ENCODE peak calls at places on chromosomes 13 and 19, in nine cellular contexts. One of them, this sample, is unnamed.

GRCh38 chr19:17159466-17160393 is 55.4 kb upstream of the USE1 start:
- DNase-seq in HFFc6: peak; percentile 7
- DNase-seq in HT-29: no peak
- DNase-seq in stimulated activated CD8-positive, alpha-beta memory T cell treated with anti-CD3 and anti-CD28 coated beads, Interleukin-7, amount 100 ng/mL, for 4 hours: no peak
- DNase-seq in H9: peak; percentile 91
- DNase-seq in CD4-positive, alpha-beta memory T cell: no peak
- DNase-seq in WTC11: peak; percentile 59
- DNase-seq in progenitor cell of endocrine pancreas: no peak
- DNase-seq in IMR-90: peak; percentile 6
- DNase-seq in this sample: peak; percentile 78

GRCh38 chr19:6458695-6459355 is 767 bp downstream of the SLC25A23 start:
- DNase-seq in HFFc6: no peak
- DNase-seq in HT-29: peak; percentile 10
- DNase-seq in stimulated activated CD8-positive, alpha-beta memory T cell treated with anti-CD3 and anti-CD28 coated beads, Interleukin-7, amount 100 ng/mL, for 4 hours: no peak
- DNase-seq in H9: no peak
- DNase-seq in CD4-positive, alpha-beta memory T cell: no peak
- DNase-seq in WTC11: peak; percentile 21
- DNase-seq in progenitor cell of endocrine pancreas: no peak
- DNase-seq in IMR-90: no peak
- DNase-seq in this sample: peak; percentile 51

GRCh38 chr19:48895226-48895625 is 3.3 kb downstream of the TULP2 start:
- DNase-seq in HFFc6: no peak
- DNase-seq in HT-29: no peak
- DNase-seq in stimulated activated CD8-positive, alpha-beta memory T cell treated with anti-CD3 and anti-CD28 coated beads, Interleukin-7, amount 100 ng/mL, for 4 hours: no peak
- DNase-seq in H9: no peak
- DNase-seq in CD4-positive, alpha-beta memory T cell: no peak
- DNase-seq in WTC11: no peak
- DNase-seq in progenitor cell of endocrine pancreas: no peak
- DNase-seq in IMR-90: no peak
- DNase-seq in this sample: no peak

GRCh38 chr13:47220453-47221150 is 323.7 kb upstream of the HTR2A start:
- DNase-seq in HFFc6: no peak
- DNase-seq in HT-29: no peak
- DNase-seq in stimulated activated CD8-positive, alpha-beta memory T cell treated with anti-CD3 and anti-CD28 coated beads, Interleukin-7, amount 100 ng/mL, for 4 hours: no peak
- DNase-seq in H9: peak; percentile 31
- DNase-seq in CD4-positive, alpha-beta memory T cell: no peak
- DNase-seq in WTC11: no peak
- DNase-seq in progenitor cell of endocrine pancreas: no peak
- DNase-seq in IMR-90: peak; percentile 23
- DNase-seq in this sample: no peak

GRCh38 chr19:41998246-41999020 is 4.4 kb upstream of the ATP1A3 start:
- DNase-seq in HFFc6: no peak
- DNase-seq in HT-29: no peak
- DNase-seq in stimulated activated CD8-positive, alpha-beta memory T cell treated with anti-CD3 and anti-CD28 coated beads, Interleukin-7, amount 100 ng/mL, for 4 hours: no peak
- DNase-seq in H9: peak; percentile 75
- DNase-seq in CD4-positive, alpha-beta memory T cell: no peak
- DNase-seq in WTC11: peak; percentile 80
- DNase-seq in progenitor cell of endocrine pancreas: peak; percentile 56
- DNase-seq in IMR-90: peak; percentile 39
- DNase-seq in this sample: peak; percentile 86

GRCh38 chr13:75738841-75739240 is 102.7 kb downstream of the LMO7 start:
- DNase-seq in HFFc6: no peak
- DNase-seq in HT-29: no peak
- DNase-seq in stimulated activated CD8-positive, alpha-beta memory T cell treated with anti-CD3 and anti-CD28 coated beads, Interleukin-7, amount 100 ng/mL, for 4 hours: no peak
- DNase-seq in H9: no peak
- DNase-seq in CD4-positive, alpha-beta memory T cell: no peak
- DNase-seq in WTC11: no peak
- DNase-seq in progenitor cell of endocrine pancreas: no peak
- DNase-seq in IMR-90: no peak
- DNase-seq in this sample: no peak

GRCh38 chr13:38849316-38849715 is 141.3 kb downstream of the STOML3 start:
- DNase-seq in HFFc6: no peak
- DNase-seq in HT-29: no peak
- DNase-seq in stimulated activated CD8-positive, alpha-beta memory T cell treated with anti-CD3 and anti-CD28 coated beads, Interleukin-7, amount 100 ng/mL, for 4 hours: no peak
- DNase-seq in H9: no peak
- DNase-seq in CD4-positive, alpha-beta memory T cell: no peak
- DNase-seq in WTC11: no peak
- DNase-seq in progenitor cell of endocrine pancreas: no peak
- DNase-seq in IMR-90: no peak
- DNase-seq in this sample: no peak

GRCh38 chr13:31310781-31311180 is 111.0 kb downstream of the B3GLCT start:
- DNase-seq in HFFc6: no peak
- DNase-seq in HT-29: no peak
- DNase-seq in stimulated activated CD8-positive, alpha-beta memory T cell treated with anti-CD3 and anti-CD28 coated beads, Interleukin-7, amount 100 ng/mL, for 4 hours: no peak
- DNase-seq in H9: no peak
- DNase-seq in CD4-positive, alpha-beta memory T cell: no peak
- DNase-seq in WTC11: no peak
- DNase-seq in progenitor cell of endocrine pancreas: no peak
- DNase-seq in IMR-90: peak; percentile 1
- DNase-seq in this sample: no peak

GRCh38 chr13:111319998-111320911 is at the start of gene TEX29:
- DNase-seq in HFFc6: no peak
- DNase-seq in HT-29: no peak
- DNase-seq in stimulated activated CD8-positive, alpha-beta memory T cell treated with anti-CD3 and anti-CD28 coated beads, Interleukin-7, amount 100 ng/mL, for 4 hours: no peak
- DNase-seq in H9: peak; percentile 30
- DNase-seq in CD4-positive, alpha-beta memory T cell: no peak
- DNase-seq in WTC11: no peak
- DNase-seq in progenitor cell of endocrine pancreas: no peak
- DNase-seq in IMR-90: no peak
- DNase-seq in this sample: no peak

GRCh38 chr13:99979453-99980200 is 2.0 kb upstream of the ZIC2 start:
- DNase-seq in HFFc6: no peak
- DNase-seq in HT-29: no peak
- DNase-seq in stimulated activated CD8-positive, alpha-beta memory T cell treated with anti-CD3 and anti-CD28 coated beads, Interleukin-7, amount 100 ng/mL, for 4 hours: no peak
- DNase-seq in H9: peak; percentile 70
- DNase-seq in CD4-positive, alpha-beta memory T cell: peak; percentile 34
- DNase-seq in WTC11: peak; percentile 69
- DNase-seq in progenitor cell of endocrine pancreas: peak; percentile 21
- DNase-seq in IMR-90: no peak
- DNase-seq in this sample: no peak

GRCh38 chr13:87907202-87907601 is 236.0 kb downstream of the SLITRK5 start:
- DNase-seq in HFFc6: no peak
- DNase-seq in HT-29: no peak
- DNase-seq in stimulated activated CD8-positive, alpha-beta memory T cell treated with anti-CD3 and anti-CD28 coated beads, Interleukin-7, amount 100 ng/mL, for 4 hours: no peak
- DNase-seq in H9: no peak
- DNase-seq in CD4-positive, alpha-beta memory T cell: no peak
- DNase-seq in WTC11: no peak
- DNase-seq in progenitor cell of endocrine pancreas: no peak
- DNase-seq in IMR-90: no peak
- DNase-seq in this sample: no peak

GRCh38 chr13:43783820-43784219 is 3.0 kb downstream of the ENOX1 start:
- DNase-seq in HFFc6: peak; percentile 60
- DNase-seq in HT-29: peak; percentile 54
- DNase-seq in stimulated activated CD8-positive, alpha-beta memory T cell treated with anti-CD3 and anti-CD28 coated beads, Interleukin-7, amount 100 ng/mL, for 4 hours: no peak
- DNase-seq in H9: no peak
- DNase-seq in CD4-positive, alpha-beta memory T cell: no peak
- DNase-seq in WTC11: no peak
- DNase-seq in progenitor cell of endocrine pancreas: no peak
- DNase-seq in IMR-90: peak; percentile 8
- DNase-seq in this sample: no peak

GRCh38 chr13:67619987-67620386 is 389.9 kb upstream of the PCDH9 start:
- DNase-seq in HFFc6: no peak
- DNase-seq in HT-29: no peak
- DNase-seq in stimulated activated CD8-positive, alpha-beta memory T cell treated with anti-CD3 and anti-CD28 coated beads, Interleukin-7, amount 100 ng/mL, for 4 hours: no peak
- DNase-seq in H9: no peak
- DNase-seq in CD4-positive, alpha-beta memory T cell: no peak
- DNase-seq in WTC11: no peak
- DNase-seq in progenitor cell of endocrine pancreas: no peak
- DNase-seq in IMR-90: peak; percentile 64
- DNase-seq in this sample: no peak

GRCh38 chr13:105573134-105573533 is 962.3 kb downstream of the EFNB2 start:
- DNase-seq in HFFc6: no peak
- DNase-seq in HT-29: no peak
- DNase-seq in stimulated activated CD8-positive, alpha-beta memory T cell treated with anti-CD3 and anti-CD28 coated beads, Interleukin-7, amount 100 ng/mL, for 4 hours: no peak
- DNase-seq in H9: no peak
- DNase-seq in CD4-positive, alpha-beta memory T cell: no peak
- DNase-seq in WTC11: no peak
- DNase-seq in progenitor cell of endocrine pancreas: no peak
- DNase-seq in IMR-90: no peak
- DNase-seq in this sample: no peak

GRCh38 chr13:113665582-113666323 is 1.3 kb upstream of the GRK1 start:
- DNase-seq in HFFc6: no peak
- DNase-seq in HT-29: no peak
- DNase-seq in stimulated activated CD8-positive, alpha-beta memory T cell treated with anti-CD3 and anti-CD28 coated beads, Interleukin-7, amount 100 ng/mL, for 4 hours: no peak
- DNase-seq in H9: no peak
- DNase-seq in CD4-positive, alpha-beta memory T cell: no peak
- DNase-seq in WTC11: no peak
- DNase-seq in progenitor cell of endocrine pancreas: no peak
- DNase-seq in IMR-90: no peak
- DNase-seq in this sample: no peak

GRCh38 chr13:33017410-33017929 is 1.2 kb downstream of the KL start:
- DNase-seq in HFFc6: no peak
- DNase-seq in HT-29: peak; percentile 42
- DNase-seq in stimulated activated CD8-positive, alpha-beta memory T cell treated with anti-CD3 and anti-CD28 coated beads, Interleukin-7, amount 100 ng/mL, for 4 hours: no peak
- DNase-seq in H9: peak; percentile 49
- DNase-seq in CD4-positive, alpha-beta memory T cell: no peak
- DNase-seq in WTC11: peak; percentile 34
- DNase-seq in progenitor cell of endocrine pancreas: no peak
- DNase-seq in IMR-90: peak; percentile 6
- DNase-seq in this sample: peak; percentile 49

GRCh38 chr13:31214379-31214778 is 14.6 kb downstream of the B3GLCT start:
- DNase-seq in HFFc6: no peak
- DNase-seq in HT-29: no peak
- DNase-seq in stimulated activated CD8-positive, alpha-beta memory T cell treated with anti-CD3 and anti-CD28 coated beads, Interleukin-7, amount 100 ng/mL, for 4 hours: no peak
- DNase-seq in H9: no peak
- DNase-seq in CD4-positive, alpha-beta memory T cell: no peak
- DNase-seq in WTC11: no peak
- DNase-seq in progenitor cell of endocrine pancreas: no peak
- DNase-seq in IMR-90: no peak
- DNase-seq in this sample: no peak

GRCh38 chr13:20425819-20426219 is 99.8 kb downstream of the CRYL1 start:
- DNase-seq in HFFc6: no peak
- DNase-seq in HT-29: no peak
- DNase-seq in stimulated activated CD8-positive, alpha-beta memory T cell treated with anti-CD3 and anti-CD28 coated beads, Interleukin-7, amount 100 ng/mL, for 4 hours: no peak
- DNase-seq in H9: no peak
- DNase-seq in CD4-positive, alpha-beta memory T cell: no peak
- DNase-seq in WTC11: no peak
- DNase-seq in progenitor cell of endocrine pancreas: no peak
- DNase-seq in IMR-90: no peak
- DNase-seq in this sample: peak; percentile 45

GRCh38 chr13:51844862-51845573 is at the start of gene TMEM272:
- DNase-seq in HFFc6: no peak
- DNase-seq in HT-29: peak; percentile 64
- DNase-seq in stimulated activated CD8-positive, alpha-beta memory T cell treated with anti-CD3 and anti-CD28 coated beads, Interleukin-7, amount 100 ng/mL, for 4 hours: no peak
- DNase-seq in H9: peak; percentile 72
- DNase-seq in CD4-positive, alpha-beta memory T cell: peak; percentile 57
- DNase-seq in WTC11: peak; percentile 81
- DNase-seq in progenitor cell of endocrine pancreas: peak; percentile 73
- DNase-seq in IMR-90: peak; percentile 11
- DNase-seq in this sample: peak; percentile 91

GRCh38 chr19:13797870-13798269 is 2.6 kb downstream of the ZSWIM4 start:
- DNase-seq in HFFc6: peak; percentile 64
- DNase-seq in HT-29: no peak
- DNase-seq in stimulated activated CD8-positive, alpha-beta memory T cell treated with anti-CD3 and anti-CD28 coated beads, Interleukin-7, amount 100 ng/mL, for 4 hours: no peak
- DNase-seq in H9: no peak
- DNase-seq in CD4-positive, alpha-beta memory T cell: no peak
- DNase-seq in WTC11: no peak
- DNase-seq in progenitor cell of endocrine pancreas: no peak
- DNase-seq in IMR-90: peak; percentile 71
- DNase-seq in this sample: no peak

GRCh38 chr13:98890186-98890585 is 87.7 kb downstream of the DOCK9 start:
- DNase-seq in HFFc6: peak; percentile 88
- DNase-seq in HT-29: peak; percentile 25
- DNase-seq in stimulated activated CD8-positive, alpha-beta memory T cell treated with anti-CD3 and anti-CD28 coated beads, Interleukin-7, amount 100 ng/mL, for 4 hours: no peak
- DNase-seq in H9: no peak
- DNase-seq in CD4-positive, alpha-beta memory T cell: no peak
- DNase-seq in WTC11: no peak
- DNase-seq in progenitor cell of endocrine pancreas: no peak
- DNase-seq in IMR-90: peak; percentile 74
- DNase-seq in this sample: no peak

GRCh38 chr19:2332341-2333026 is 4.0 kb downstream of the SPPL2B start:
- DNase-seq in HFFc6: no peak
- DNase-seq in HT-29: peak; percentile 34
- DNase-seq in stimulated activated CD8-positive, alpha-beta memory T cell treated with anti-CD3 and anti-CD28 coated beads, Interleukin-7, amount 100 ng/mL, for 4 hours: no peak
- DNase-seq in H9: no peak
- DNase-seq in CD4-positive, alpha-beta memory T cell: peak; percentile 25
- DNase-seq in WTC11: no peak
- DNase-seq in progenitor cell of endocrine pancreas: no peak
- DNase-seq in IMR-90: no peak
- DNase-seq in this sample: no peak

GRCh38 chr13:40464349-40464748 is 202.1 kb downstream of the FOXO1 start:
- DNase-seq in HFFc6: no peak
- DNase-seq in HT-29: no peak
- DNase-seq in stimulated activated CD8-positive, alpha-beta memory T cell treated with anti-CD3 and anti-CD28 coated beads, Interleukin-7, amount 100 ng/mL, for 4 hours: no peak
- DNase-seq in H9: no peak
- DNase-seq in CD4-positive, alpha-beta memory T cell: no peak
- DNase-seq in WTC11: no peak
- DNase-seq in progenitor cell of endocrine pancreas: no peak
- DNase-seq in IMR-90: no peak
- DNase-seq in this sample: no peak

GRCh38 chr13:84207509-84207908 is 325.2 kb upstream of the SLITRK1 start:
- DNase-seq in HFFc6: no peak
- DNase-seq in HT-29: no peak
- DNase-seq in stimulated activated CD8-positive, alpha-beta memory T cell treated with anti-CD3 and anti-CD28 coated beads, Interleukin-7, amount 100 ng/mL, for 4 hours: no peak
- DNase-seq in H9: no peak
- DNase-seq in CD4-positive, alpha-beta memory T cell: no peak
- DNase-seq in WTC11: no peak
- DNase-seq in progenitor cell of endocrine pancreas: no peak
- DNase-seq in IMR-90: no peak
- DNase-seq in this sample: no peak

GRCh38 chr13:29936051-29936813 is 85.8 kb upstream of the UBL3 start:
- DNase-seq in HFFc6: no peak
- DNase-seq in HT-29: no peak
- DNase-seq in stimulated activated CD8-positive, alpha-beta memory T cell treated with anti-CD3 and anti-CD28 coated beads, Interleukin-7, amount 100 ng/mL, for 4 hours: no peak
- DNase-seq in H9: no peak
- DNase-seq in CD4-positive, alpha-beta memory T cell: no peak
- DNase-seq in WTC11: no peak
- DNase-seq in progenitor cell of endocrine pancreas: peak; percentile 10
- DNase-seq in IMR-90: no peak
- DNase-seq in this sample: no peak

GRCh38 chr13:76825415-76825814 is 60.8 kb downstream of the KCTD12 start:
- DNase-seq in HFFc6: no peak
- DNase-seq in HT-29: no peak
- DNase-seq in stimulated activated CD8-positive, alpha-beta memory T cell treated with anti-CD3 and anti-CD28 coated beads, Interleukin-7, amount 100 ng/mL, for 4 hours: no peak
- DNase-seq in H9: no peak
- DNase-seq in CD4-positive, alpha-beta memory T cell: no peak
- DNase-seq in WTC11: no peak
- DNase-seq in progenitor cell of endocrine pancreas: no peak
- DNase-seq in IMR-90: peak; percentile 33
- DNase-seq in this sample: no peak

GRCh38 chr19:2726904-2727639 is 5.9 kb upstream of the DIRAS1 start:
- DNase-seq in HFFc6: no peak
- DNase-seq in HT-29: no peak
- DNase-seq in stimulated activated CD8-positive, alpha-beta memory T cell treated with anti-CD3 and anti-CD28 coated beads, Interleukin-7, amount 100 ng/mL, for 4 hours: no peak
- DNase-seq in H9: no peak
- DNase-seq in CD4-positive, alpha-beta memory T cell: no peak
- DNase-seq in WTC11: peak; percentile 34
- DNase-seq in progenitor cell of endocrine pancreas: no peak
- DNase-seq in IMR-90: no peak
- DNase-seq in this sample: no peak

GRCh38 chr19:38417544-38418506 is 8.2 kb downstream of the RASGRP4 start:
- DNase-seq in HFFc6: no peak
- DNase-seq in HT-29: peak; percentile 59
- DNase-seq in stimulated activated CD8-positive, alpha-beta memory T cell treated with anti-CD3 and anti-CD28 coated beads, Interleukin-7, amount 100 ng/mL, for 4 hours: peak; percentile 21
- DNase-seq in H9: peak; percentile 94
- DNase-seq in CD4-positive, alpha-beta memory T cell: peak; percentile 44
- DNase-seq in WTC11: peak; percentile 93
- DNase-seq in progenitor cell of endocrine pancreas: peak; percentile 74
- DNase-seq in IMR-90: no peak
- DNase-seq in this sample: peak; percentile 89

GRCh38 chr19:23596872-23597271 is 90.1 kb downstream of the ZNF675 start:
- DNase-seq in HFFc6: no peak
- DNase-seq in HT-29: no peak
- DNase-seq in stimulated activated CD8-positive, alpha-beta memory T cell treated with anti-CD3 and anti-CD28 coated beads, Interleukin-7, amount 100 ng/mL, for 4 hours: no peak
- DNase-seq in H9: no peak
- DNase-seq in CD4-positive, alpha-beta memory T cell: no peak
- DNase-seq in WTC11: no peak
- DNase-seq in progenitor cell of endocrine pancreas: no peak
- DNase-seq in IMR-90: no peak
- DNase-seq in this sample: no peak

GRCh38 chr19:47512183-47512947 is 2.5 kb downstream of the NAPA start:
- DNase-seq in HFFc6: peak; percentile 25
- DNase-seq in HT-29: peak; percentile 77
- DNase-seq in stimulated activated CD8-positive, alpha-beta memory T cell treated with anti-CD3 and anti-CD28 coated beads, Interleukin-7, amount 100 ng/mL, for 4 hours: no peak
- DNase-seq in H9: no peak
- DNase-seq in CD4-positive, alpha-beta memory T cell: no peak
- DNase-seq in WTC11: no peak
- DNase-seq in progenitor cell of endocrine pancreas: no peak
- DNase-seq in IMR-90: peak; percentile 52
- DNase-seq in this sample: no peak

GRCh38 chr13:66207610-66208009 is 1022.5 kb downstream of the PCDH9 start:
- DNase-seq in HFFc6: peak; percentile 25
- DNase-seq in HT-29: no peak
- DNase-seq in stimulated activated CD8-positive, alpha-beta memory T cell treated with anti-CD3 and anti-CD28 coated beads, Interleukin-7, amount 100 ng/mL, for 4 hours: no peak
- DNase-seq in H9: no peak
- DNase-seq in CD4-positive, alpha-beta memory T cell: no peak
- DNase-seq in WTC11: no peak
- DNase-seq in progenitor cell of endocrine pancreas: no peak
- DNase-seq in IMR-90: no peak
- DNase-seq in this sample: no peak

This sample was measured in iPS-NIHi11.